ENCODE peak calls at places on chromosome 9, in four cellular contexts. U, Q, B and K are unnamed samples.

GRCh38 chr9:104093162-104093561 is 947 bp upstream of the SMC2 start:
- DNase-seq in U (no peak), Q (no peak), B (peak), K (no peak)

GRCh38 chr9:16611969-16612368 is 258.5 kb downstream of the BNC2 start:
- DNase-seq in U (no peak), Q (no peak), B (no peak), K (no peak)

GRCh38 chr9:80881946-80882345 is 807.4 kb downstream of the TLE1 start:
- DNase-seq in U (peak), Q (no peak), B (peak), K (peak)

GRCh38 chr9:134187110-134187531 is 22.8 kb upstream of the RNU6ATAC start:
- DNase-seq in U (no peak), Q (peak), B (peak), K (no peak)

GRCh38 chr9:36763778-36764177 is 191.1 kb downstream of the MELK start:
- DNase-seq in U (no peak), Q (no peak), B (no peak), K (no peak)

GRCh38 chr9:34517185-34517584 is 5.6 kb downstream of the ENHO start:
- DNase-seq in U (no peak), Q (no peak), B (no peak), K (no peak)

GRCh38 chr9:78566948-78567675 is 270.2 kb downstream of the PSAT1 start:
- DNase-seq in U (no peak), Q (no peak), B (no peak), K (no peak)

GRCh38 chr9:132472199-132472598 is 62.2 kb downstream of the CFAP77 start:
- DNase-seq in U (no peak), Q (no peak), B (no peak), K (no peak)

GRCh38 chr9:125960631-125961030 is 213.5 kb downstream of the PBX3 start:
- DNase-seq in U (no peak), Q (no peak), B (no peak), K (no peak)

GRCh38 chr9:112531666-112532282 is 45.1 kb downstream of the KIAA1958 start:
- DNase-seq in U (no peak), Q (no peak), B (no peak), K (no peak)

GRCh38 chr9:85298434-85298833 is 443.3 kb downstream of the AGTPBP1 start:
- DNase-seq in U (no peak), Q (no peak), B (no peak), K (no peak)

GRCh38 chr9:108643756-108644510 is 211.9 kb downstream of the ACTL7B start:
- DNase-seq in U (no peak), Q (no peak), B (no peak), K (no peak)

GRCh38 chr9:10045598-10045997 is 567.2 kb downstream of the PTPRD start:
- DNase-seq in U (no peak), Q (no peak), B (no peak), K (no peak)

GRCh38 chr9:113614843-113615648 is 151.5 kb downstream of the RGS3 start:
- DNase-seq in U (no peak), Q (no peak), B (no peak), K (no peak)

GRCh38 chr9:124212381-124213050 is 45.2 kb upstream of the NEK6 start:
- DNase-seq in U (no peak), Q (no peak), B (no peak), K (no peak)

GRCh38 chr9:137366891-137367381 is 56.0 kb downstream of the EXD3 start:
- DNase-seq in U (peak), Q (no peak), B (no peak), K (no peak)

GRCh38 chr9:137496601-137497375 is 37.7 kb upstream of the NSMF start:
- DNase-seq in U (no peak), Q (no peak), B (peak), K (no peak)

GRCh38 chr9:128094950-128095544 is 27.0 kb downstream of the SLC25A25 start:
- DNase-seq in U (no peak), Q (no peak), B (no peak), K (no peak)

GRCh38 chr9:87277346-87277745 is 220.3 kb upstream of the DAPK1 start:
- DNase-seq in U (no peak), Q (no peak), B (no peak), K (no peak)

GRCh38 chr9:87276327-87276841 is 221.3 kb upstream of the DAPK1 start:
- DNase-seq in U (no peak), Q (no peak), B (no peak), K (no peak)

GRCh38 chr9:87278971-87279731 is 218.5 kb upstream of the DAPK1 start:
- DNase-seq in U (no peak), Q (no peak), B (no peak), K (no peak)

GRCh38 chr9:87275039-87275725 is 222.5 kb upstream of the DAPK1 start:
- DNase-seq in U (no peak), Q (no peak), B (no peak), K (no peak)

GRCh38 chr9:87276851-87277251 is 220.8 kb upstream of the DAPK1 start:
- DNase-seq in U (no peak), Q (no peak), B (no peak), K (no peak)
- TF ChIP-seq TEAD4 in U (no peak), Q (no peak), B (no peak), K (no peak)

DNA sequence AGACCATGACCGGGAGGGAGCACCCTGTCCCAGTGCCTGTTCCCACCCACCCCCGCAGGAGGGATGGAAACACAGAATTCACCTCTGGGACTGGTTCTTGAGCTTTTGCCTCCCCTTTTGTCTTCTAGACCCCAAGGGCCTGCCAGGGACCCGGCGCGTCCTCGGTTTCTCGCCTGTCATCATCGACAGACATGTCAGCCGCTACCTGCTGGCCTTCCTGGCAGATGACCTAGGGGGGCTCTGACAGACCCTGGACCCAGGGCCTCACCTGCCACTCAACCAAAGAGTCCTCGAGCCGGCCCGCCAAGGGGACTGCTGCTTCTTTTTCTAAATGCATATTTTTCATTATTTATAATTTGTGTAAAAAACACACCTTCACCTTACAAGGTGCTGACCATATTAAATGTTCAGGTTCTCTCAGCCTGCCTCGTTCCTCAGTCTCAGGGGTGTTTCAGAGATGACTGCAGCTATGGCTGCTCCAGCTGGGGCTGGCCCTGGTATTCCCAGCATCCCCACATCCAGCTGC is 16.9 kb downstream of the CARD19 start:
- DNase-seq in U (no peak), Q (no peak), B (no peak), K (no peak)
- TF ChIP-seq TEAD4 in U (no peak), Q (no peak), B (no peak), K (no peak)

GRCh38 chr9:130894546-130894945 is 2.1 kb downstream of the QRFP start:
- DNase-seq in U (no peak), Q (peak), B (peak), K (no peak)
- TF ChIP-seq TEAD4 in U (no peak), Q (no peak), B (no peak), K (no peak)

GRCh38 chr9:90905822-90906221 is 104.2 kb downstream of the SYK start:
- DNase-seq in U (no peak), Q (no peak), B (no peak), K (no peak)

GRCh38 chr9:90906316-90907055 is 104.9 kb downstream of the SYK start:
- DNase-seq in U (no peak), Q (no peak), B (no peak), K (no peak)

GRCh38 chr9:90903731-90904422 is 102.3 kb downstream of the SYK start:
- DNase-seq in U (no peak), Q (no peak), B (no peak), K (no peak)

GRCh38 chr9:90907056-90907445 is 105.4 kb downstream of the SYK start:
- DNase-seq in U (no peak), Q (no peak), B (no peak), K (no peak)

DNA sequence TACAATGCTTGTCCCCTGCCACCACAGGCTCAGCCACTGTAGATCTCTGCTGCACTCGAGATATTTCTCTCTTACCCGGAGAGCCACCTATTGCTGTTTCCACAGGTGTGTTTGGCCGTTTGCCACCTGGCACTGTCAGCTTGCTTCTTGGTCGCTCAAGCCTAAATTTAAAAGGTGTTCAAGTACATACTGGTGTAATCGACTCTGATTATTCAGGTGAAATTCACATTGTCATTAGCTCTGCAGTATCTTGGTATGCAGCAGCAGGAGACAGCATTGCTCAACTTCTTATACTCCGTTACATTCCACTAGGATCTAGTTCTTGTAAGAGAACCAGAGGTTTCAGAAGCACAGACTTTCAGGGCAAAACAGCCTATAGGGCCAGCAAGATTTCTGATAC is 103.5 kb downstream of the SYK start:
- DNase-seq in U (no peak), Q (no peak), B (no peak), K (no peak)
- TF ChIP-seq TEAD4 in U (no peak), Q (no peak), B (no peak), K (no peak)

GRCh38 chr9:136339173-136339957 is 12.0 kb downstream of the GPSM1 start:
- DNase-seq in U (peak), Q (peak), B (peak), K (peak)
- TF ChIP-seq TEAD4 in U (no peak), Q (no peak), B (no peak), K (no peak)

GRCh38 chr9:83032065-83032625 is 30.8 kb downstream of the RASEF start:
- DNase-seq in U (no peak), Q (no peak), B (no peak), K (no peak)

GRCh38 chr9:83030391-83031107 is 32.4 kb downstream of the RASEF start:
- DNase-seq in U (no peak), Q (no peak), B (no peak), K (no peak)

GRCh38 chr9:83023151-83023550 is 39.8 kb downstream of the RASEF start:
- DNase-seq in U (no peak), Q (no peak), B (no peak), K (no peak)

GRCh38 chr9:83024501-83025125 is 38.3 kb downstream of the RASEF start:
- DNase-seq in U (no peak), Q (no peak), B (no peak), K (no peak)

GRCh38 chr9:83027153-83027867 is 35.6 kb downstream of the RASEF start:
- DNase-seq in U (no peak), Q (no peak), B (no peak), K (no peak)
- TF ChIP-seq TEAD4 in U (no peak), Q (no peak), B (peak), K (no peak)

DNA sequence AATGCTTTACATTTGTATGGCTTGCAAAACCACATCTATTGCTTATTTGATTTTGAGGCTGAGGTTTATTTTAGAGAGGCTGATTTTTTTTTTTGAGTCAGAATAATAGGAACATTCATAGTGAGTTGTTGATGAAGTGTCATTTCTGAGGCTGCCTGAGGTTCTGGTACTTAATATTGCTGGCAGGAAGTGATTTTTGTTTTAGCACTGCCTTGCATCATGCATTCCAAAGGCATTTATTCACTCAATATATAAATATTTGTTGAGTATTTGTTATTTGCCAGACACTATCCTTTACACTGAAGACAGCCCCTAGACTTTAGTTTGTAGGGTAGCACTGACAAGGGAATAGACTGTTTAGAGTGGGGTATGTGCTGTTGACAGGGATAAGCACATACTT is 2.7 kb downstream of the RNF20 start:
- DNase-seq in U (no peak), Q (no peak), B (no peak), K (no peak)
- TF ChIP-seq TEAD4 in U (no peak), Q (no peak), B (no peak), K (no peak)

DNA sequence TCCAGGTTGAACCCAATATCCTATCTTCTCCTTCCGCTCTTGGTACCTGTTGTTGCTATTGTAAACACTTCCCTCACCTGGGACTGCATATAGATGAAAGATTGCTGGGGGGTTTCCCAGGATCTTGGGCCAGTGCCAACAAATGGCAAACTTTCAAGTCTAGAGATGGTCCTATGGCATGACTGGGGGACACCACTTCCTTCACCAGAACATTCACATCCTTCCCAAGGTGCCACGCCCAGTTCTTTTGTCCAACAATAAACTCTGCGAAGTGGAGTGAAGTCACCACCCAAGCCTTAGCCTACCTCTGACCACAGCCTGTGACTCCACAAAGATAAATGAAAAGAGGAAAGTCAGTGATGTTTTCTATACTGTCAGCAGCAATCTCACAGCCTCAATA is 34.4 kb downstream of the DOCK8 start:
- DNase-seq in U (no peak), Q (no peak), B (no peak), K (no peak)
- TF ChIP-seq TEAD4 in U (no peak), Q (no peak), B (no peak), K (no peak)